ENCODE peak calls at places on chromosome 18, in ten cellular contexts. G, I, F, D, V, M, K, R, Q and J are unnamed samples.

GRCh38 chr18:11721720-11722119 is 32.7 kb downstream of the GNAL start:
- DNase-seq in G (no peak), I (no peak), F (no peak), D (no peak), V (no peak), M (no peak), K (no peak), R (no peak), Q (no peak), J (no peak)

GRCh38 chr18:26322892-26323653 is 96.8 kb downstream of the TAF4B start:
- DNase-seq in G (peak), I (no peak), F (peak), D (no peak), V (no peak), M (no peak), K (no peak), R (no peak), Q (no peak), J (peak)

GRCh38 chr18:43919565-43919964 is 642.3 kb upstream of the SYT4 start:
- DNase-seq in G (no peak), I (no peak), F (no peak), D (no peak), V (no peak), M (no peak), K (no peak), R (no peak), Q (no peak), J (no peak)

GRCh38 chr18:38422216-38422615 is 856.6 kb upstream of the CELF4 start:
- DNase-seq in G (no peak), I (no peak), F (no peak), D (no peak), V (no peak), M (no peak), K (no peak), R (no peak), Q (no peak), J (no peak)

GRCh38 chr18:54173250-54173649 is 51.2 kb downstream of the MBD2 start:
- DNase-seq in G (no peak), I (no peak), F (no peak), D (no peak), V (no peak), M (no peak), K (no peak), R (no peak), Q (no peak), J (no peak)

GRCh38 chr18:59063912-59064311 is 75.8 kb upstream of the SEC11C start:
- DNase-seq in G (no peak), I (no peak), F (no peak), D (no peak), V (no peak), M (no peak), K (no peak), R (no peak), Q (no peak), J (no peak)

GRCh38 chr18:48573632-48574293 is 34.9 kb downstream of the CTIF start:
- DNase-seq in G (no peak), I (no peak), F (no peak), D (no peak), V (no peak), M (no peak), K (peak), R (no peak), Q (no peak), J (no peak)

GRCh38 chr18:54641734-54642133 is 50.7 kb downstream of the DYNAP start:
- DNase-seq in G (no peak), I (no peak), F (no peak), D (no peak), V (no peak), M (no peak), K (no peak), R (no peak), Q (no peak), J (no peak)

GRCh38 chr18:75265872-75266271 is 55.3 kb downstream of the TSHZ1 start:
- DNase-seq in G (no peak), I (no peak), F (no peak), D (no peak), V (no peak), M (no peak), K (no peak), R (no peak), Q (no peak), J (no peak)

GRCh38 chr18:52572036-52572750 is 232.2 kb downstream of the DCC start:
- DNase-seq in G (no peak), I (no peak), F (no peak), D (no peak), V (no peak), M (no peak), K (no peak), R (no peak), Q (no peak), J (no peak)

GRCh38 chr18:34901299-34901698 is 139.9 kb upstream of the MAPRE2 start:
- DNase-seq in G (peak), I (no peak), F (no peak), D (no peak), V (no peak), M (no peak), K (no peak), R (no peak), Q (no peak), J (peak)

GRCh38 chr18:26656944-26657536 is 108.7 kb upstream of the KCTD1 start:
- DNase-seq in G (peak), I (peak), F (peak), D (peak), V (no peak), M (peak), K (peak), R (peak), Q (peak), J (peak)

GRCh38 chr18:2223859-2224258 is 347.4 kb downstream of the METTL4 start:
- DNase-seq in G (peak), I (no peak), F (peak), D (peak), V (no peak), M (no peak), K (peak), R (no peak), Q (no peak), J (peak)

GRCh38 chr18:68263481-68263880 is 451.4 kb downstream of the TMX3 start:
- DNase-seq in G (peak), I (no peak), F (peak), D (no peak), V (no peak), M (no peak), K (no peak), R (no peak), Q (no peak), J (peak)
- H3K4me3 ChIP-seq in G (no peak), I (no peak), F (no peak), D (no peak), V (no peak), M (no peak), K (no peak), R (no peak), Q (no peak), J (no peak)

GRCh38 chr18:32624182-32624723 is 148.6 kb downstream of the KLHL14 start:
- DNase-seq in G (no peak), I (no peak), F (no peak), D (no peak), V (no peak), M (no peak), K (no peak), R (no peak), Q (no peak), J (no peak)
- TF ChIP-seq CTCF in G (no peak), I (no peak), F (no peak), D (no peak), V (no peak), M (no peak), K (no peak), R (no peak), Q (no peak), J (no peak)

DNA sequence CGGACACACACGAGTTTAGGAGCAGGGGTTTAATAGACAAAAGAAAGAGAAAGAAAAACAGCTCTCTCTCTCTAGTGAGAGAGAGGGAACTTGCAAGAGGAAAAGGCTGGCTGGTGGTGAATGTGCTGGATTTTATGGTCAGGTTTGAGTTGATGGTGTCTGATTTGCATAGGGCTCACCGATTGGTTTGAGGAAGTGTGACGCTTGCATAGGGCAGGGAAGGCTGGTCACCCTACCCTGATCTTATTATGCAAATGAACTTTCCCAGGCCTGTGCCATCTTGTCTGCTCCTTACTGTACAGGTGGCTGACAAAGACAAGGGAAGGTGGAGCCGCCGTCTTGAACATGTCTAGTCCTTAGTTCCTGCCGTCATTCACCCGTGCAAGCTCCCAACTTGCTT is 408.9 kb downstream of the RIT2 start:
- DNase-seq in G (no peak), I (no peak), F (no peak), D (peak), V (no peak), M (no peak), K (peak), R (no peak), Q (no peak), J (no peak)
- H3K4me3 ChIP-seq in G (no peak), I (no peak), F (no peak), D (peak), V (no peak), M (no peak), K (no peak), R (no peak), Q (no peak), J (no peak)

GRCh38 chr18:65897292-65897691 is 146.5 kb downstream of the CDH7 start:
- DNase-seq in G (no peak), I (no peak), F (no peak), D (no peak), V (no peak), M (no peak), K (no peak), R (no peak), Q (no peak), J (no peak)
- TF ChIP-seq CTCF in G (no peak), I (no peak), F (no peak), D (no peak), V (no peak), M (no peak), K (no peak), R (no peak), Q (no peak), J (no peak)

GRCh38 chr18:68714707-68715496 is at the start of gene TMX3:
- DNase-seq in G (peak), I (peak), F (peak), D (peak), V (peak), M (peak), K (peak), R (peak), Q (peak), J (peak)

GRCh38 chr18:68714356-68714706 is 577 bp downstream of the TMX3 start:
- DNase-seq in G (no peak), I (no peak), F (peak), D (no peak), V (no peak), M (no peak), K (peak), R (peak), Q (peak), J (no peak)

GRCh38 chr18:68713791-68714190 is 1.1 kb downstream of the TMX3 start:
- DNase-seq in G (peak), I (no peak), F (no peak), D (no peak), V (no peak), M (no peak), K (no peak), R (no peak), Q (no peak), J (no peak)

DNA sequence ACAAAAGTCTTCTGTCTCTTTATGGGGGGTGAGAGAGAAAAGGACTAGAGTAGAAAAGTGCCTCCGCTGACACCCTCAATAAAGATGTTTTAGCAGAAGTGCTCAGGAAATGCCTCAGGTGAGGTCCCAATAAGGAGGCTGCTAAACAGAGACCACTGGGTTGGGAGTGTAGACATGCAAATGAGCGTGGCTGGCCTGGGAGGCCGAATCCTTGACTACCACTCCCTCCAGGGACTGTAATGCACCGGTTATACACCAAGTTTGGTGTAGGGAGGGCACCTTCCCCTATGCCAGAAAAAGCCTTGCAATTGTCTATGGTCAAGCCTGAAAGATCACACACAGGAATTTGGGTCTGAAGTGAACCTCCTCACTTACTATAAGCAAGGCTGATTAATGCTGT is 1.8 kb downstream of the TMX3 start:
- DNase-seq in G (no peak), I (no peak), F (no peak), D (no peak), V (no peak), M (no peak), K (peak), R (no peak), Q (no peak), J (no peak)
- H3K4me3 ChIP-seq in G (no peak), I (no peak), F (no peak), D (no peak), V (no peak), M (peak), K (peak), R (peak), Q (no peak), J (no peak)

DNA sequence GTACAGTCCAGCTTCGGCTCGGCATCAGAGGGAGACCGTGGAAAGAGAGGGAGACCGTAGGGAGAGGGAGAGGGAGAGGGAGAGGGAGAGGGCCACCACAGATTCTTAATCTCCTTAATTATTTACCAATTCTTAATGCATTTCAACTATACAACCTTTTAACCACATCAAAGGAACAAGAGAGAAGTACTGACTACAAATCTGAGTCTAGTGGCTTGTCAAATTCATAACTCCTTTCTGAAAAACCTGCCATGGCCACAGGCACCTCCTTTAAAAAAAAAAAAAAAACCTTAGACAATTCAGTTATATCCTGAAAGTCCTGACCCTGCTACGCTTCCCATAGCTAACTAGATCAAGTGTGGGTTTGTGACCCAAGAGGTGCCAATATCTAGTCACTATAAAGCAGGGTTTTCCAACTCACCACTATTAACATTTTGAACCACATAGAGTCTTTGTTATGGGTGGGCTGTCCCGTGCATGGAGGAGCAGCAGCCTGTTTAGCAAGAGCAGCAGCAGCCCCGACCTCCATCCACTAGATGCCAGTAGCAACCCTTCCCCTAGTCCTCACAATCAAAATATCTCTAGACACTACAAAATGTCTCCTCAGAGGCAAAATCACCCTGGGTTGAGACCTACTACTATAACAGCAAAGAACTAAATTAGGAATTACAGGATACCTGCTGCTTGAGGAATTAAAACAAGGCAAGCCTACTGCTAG is 6.8 kb downstream of the ESCO1 start:
- DNase-seq in G (no peak), I (no peak), F (no peak), D (no peak), V (no peak), M (no peak), K (no peak), R (no peak), Q (no peak), J (no peak)
- TF ChIP-seq CTCF in G (no peak), I (no peak), F (no peak), D (no peak), V (no peak), M (no peak), K (no peak), R (no peak), Q (no peak), J (no peak)

DNA sequence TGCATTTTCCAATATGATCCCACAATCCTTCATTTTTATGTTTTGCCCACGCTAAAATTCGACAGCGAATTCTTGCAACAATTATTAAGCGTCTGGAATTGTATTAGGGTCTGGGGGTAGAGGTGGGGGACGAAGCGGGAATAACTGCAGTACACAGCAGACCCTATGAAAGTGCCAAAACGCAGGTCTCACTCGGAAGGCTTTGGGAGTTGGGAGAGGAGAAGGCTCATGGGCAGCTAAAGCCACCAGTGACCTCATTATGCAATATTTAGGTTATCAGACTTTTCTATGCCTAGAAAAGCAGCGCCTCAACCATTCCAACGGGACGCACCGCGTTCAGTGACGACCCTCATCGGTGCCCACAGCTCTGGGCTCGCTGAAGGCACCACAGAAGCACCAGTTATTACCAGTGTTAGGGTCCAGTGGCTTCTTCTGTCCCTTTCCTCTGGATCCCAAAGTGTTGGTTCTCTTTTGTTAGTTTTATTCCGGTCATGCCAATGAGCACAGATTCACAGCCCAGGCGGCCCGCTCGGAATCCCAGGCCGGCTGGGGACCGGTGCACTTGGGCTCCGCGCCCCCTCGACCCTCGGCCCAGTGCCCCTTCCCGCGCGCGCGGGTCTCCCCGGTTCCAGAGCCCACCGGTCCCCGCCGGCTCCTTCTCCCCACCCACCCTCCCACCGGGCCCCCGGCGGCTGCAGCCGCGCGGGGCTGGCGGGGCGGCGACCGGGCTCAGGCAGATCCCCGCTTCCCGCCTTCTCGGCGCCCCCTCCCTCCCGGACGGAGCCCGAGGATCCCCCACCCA is 738 bp upstream of the MAPK4 start:
- DNase-seq in G (no peak), I (peak), F (no peak), D (no peak), V (no peak), M (no peak), K (no peak), R (no peak), Q (no peak), J (no peak)
- H3K4me3 ChIP-seq in G (no peak), I (peak), F (no peak), D (no peak), V (no peak), M (peak), K (no peak), R (peak), Q (peak), J (no peak)

GRCh38 chr18:70936160-70936559 is 647.3 kb downstream of the SOCS6 start:
- DNase-seq in G (no peak), I (no peak), F (no peak), D (no peak), V (no peak), M (no peak), K (peak), R (no peak), Q (no peak), J (no peak)

DNA sequence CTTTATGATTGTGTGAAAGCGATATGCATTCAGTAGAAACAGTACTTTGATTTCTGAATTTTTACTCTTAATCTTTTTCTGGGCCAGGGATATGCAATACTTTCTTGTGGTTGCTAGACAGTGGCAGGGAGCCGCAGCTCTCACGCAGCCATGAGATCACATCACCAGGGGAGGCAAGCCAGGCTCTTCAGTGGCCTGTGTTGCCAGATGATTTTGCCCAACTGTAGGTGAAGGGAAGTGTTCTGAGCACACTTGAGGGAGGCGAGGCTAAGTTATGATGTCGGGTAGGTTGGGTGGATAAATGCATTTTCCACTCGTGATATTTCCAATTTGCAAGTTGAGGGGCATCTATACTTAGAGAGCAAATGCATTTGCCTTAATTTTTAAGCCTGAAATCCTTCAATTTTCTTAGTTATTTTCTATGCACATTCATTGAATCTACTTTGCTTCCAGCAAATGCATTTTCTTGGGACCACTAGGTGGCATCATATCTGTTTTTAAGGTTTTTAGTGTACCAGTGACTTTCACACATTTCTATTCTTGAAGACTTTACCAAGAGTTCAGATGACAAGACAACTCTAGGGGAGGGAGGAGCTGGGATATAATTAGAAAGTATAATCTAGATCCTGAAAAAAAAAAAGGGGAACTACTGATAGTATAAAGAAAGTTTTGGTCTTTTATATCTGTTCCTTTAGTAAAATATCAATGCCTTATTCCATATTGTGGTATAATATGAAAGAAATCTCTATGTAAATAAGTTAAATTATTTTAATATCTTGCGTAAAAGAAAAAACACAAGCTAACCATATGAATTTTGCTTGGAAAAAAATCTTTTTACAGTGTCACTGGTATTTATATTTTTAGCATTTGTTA is 643.3 kb downstream of the SOCS6 start:
- DNase-seq in G (peak), I (no peak), F (peak), D (peak), V (no peak), M (no peak), K (no peak), R (peak), Q (no peak), J (peak)
- TF ChIP-seq CTCF in G (peak), I (peak), F (peak), D (peak), V (peak), M (peak), K (peak), R (peak), Q (peak), J (peak)

GRCh38 chr18:49628119-49628518 is 66.3 kb downstream of the LIPG start:
- DNase-seq in G (no peak), I (no peak), F (no peak), D (no peak), V (no peak), M (peak), K (peak), R (no peak), Q (no peak), J (no peak)

GRCh38 chr18:49631146-49631866 is 69.4 kb downstream of the LIPG start:
- DNase-seq in G (no peak), I (no peak), F (no peak), D (no peak), V (no peak), M (peak), K (peak), R (no peak), Q (no peak), J (no peak)

GRCh38 chr18:49628993-49629795 is 67.3 kb downstream of the LIPG start:
- DNase-seq in G (no peak), I (peak), F (no peak), D (no peak), V (no peak), M (peak), K (peak), R (no peak), Q (no peak), J (no peak)

GRCh38 chr18:49632588-49632987 is 70.7 kb downstream of the LIPG start:
- DNase-seq in G (no peak), I (no peak), F (no peak), D (no peak), V (no peak), M (no peak), K (no peak), R (no peak), Q (no peak), J (no peak)

GRCh38 chr18:49630246-49630699 is 68.4 kb downstream of the LIPG start:
- DNase-seq in G (peak), I (no peak), F (no peak), D (no peak), V (no peak), M (peak), K (peak), R (no peak), Q (no peak), J (no peak)
- H3K4me3 ChIP-seq in G (no peak), I (no peak), F (no peak), D (no peak), V (no peak), M (no peak), K (no peak), R (no peak), Q (no peak), J (no peak)